ENCODE peak calls at places on chromosomes 2 and 18, in nine cellular contexts. Q, D, M, I, Y, J, X, Z and W are unnamed samples.

GRCh38 chr2:179818546-179818945 is 42.9 kb downstream of the ZNF385B start:
- DNase-seq in X (no peak), M (peak; percentile 53), I (no peak), Y (no peak), J (no peak), Z (no peak), D (no peak), Q (no peak), W (no peak)

GRCh38 chr2:201628545-201628944 is 14.8 kb downstream of the TMEM237 start:
- DNase-seq in Q (no peak), D (no peak), M (peak; percentile 59), X (no peak), Z (no peak), J (no peak), Y (no peak), I (no peak), W (no peak)

GRCh38 chr2:175175896-175176295 is 5.6 kb downstream of the ATP5MC3 start:
- DNase-seq in M (peak; percentile 50), J (no peak), Z (no peak), D (no peak), X (no peak), I (no peak), Q (no peak), Y (no peak), W (no peak)

GRCh38 chr2:9717886-9718451 is 87.2 kb upstream of the YWHAQ start:
- DNase-seq in Y (no peak), Q (no peak), I (no peak), Z (no peak), X (no peak), D (no peak), M (no peak), J (no peak), W (no peak)

GRCh38 chr18:23107718-23108117 is 27.6 kb upstream of the CABLES1 start:
- DNase-seq in D (no peak), Y (no peak), M (no peak), J (no peak), X (no peak), I (no peak), Q (no peak), Z (no peak), W (no peak)

GRCh38 chr18:44777429-44778192 is 96.9 kb downstream of the SETBP1 start:
- DNase-seq in D (no peak), M (no peak), X (no peak), Y (no peak), Q (no peak), Z (no peak), J (no peak), I (no peak), W (no peak)

GRCh38 chr2:627926-628560 is 49.2 kb downstream of the TMEM18 start:
- DNase-seq in X (no peak), Z (no peak), Y (no peak), Q (no peak), I (no peak), D (no peak), M (no peak), J (no peak), W (no peak)

GRCh38 chr18:2729757-2730156 is 74.2 kb downstream of the SMCHD1 start:
- DNase-seq in I (no peak), M (no peak), Z (no peak), J (no peak), Q (no peak), D (no peak), X (no peak), Y (no peak), W (no peak)

GRCh38 chr2:73503992-73504570 is 118.4 kb downstream of the ALMS1 start:
- DNase-seq in Y (no peak), J (no peak), Q (no peak), M (peak; percentile 15), Z (no peak), X (no peak), I (no peak), D (no peak), W (no peak)

GRCh38 chr2:40955042-40955441 is 503.2 kb upstream of the SLC8A1 start:
- DNase-seq in Z (no peak), D (no peak), Y (no peak), J (no peak), Q (no peak), X (no peak), M (no peak), I (no peak), W (no peak)

GRCh38 chr2:37682473-37682872 is 11.0 kb upstream of the CDC42EP3 start:
- DNase-seq in M (no peak), Y (no peak), D (no peak), J (no peak), X (no peak), Q (no peak), I (no peak), Z (no peak), W (no peak)

GRCh38 chr2:168167511-168168263 is 79.7 kb downstream of the STK39 start:
- DNase-seq in D (no peak), I (no peak), X (no peak), Z (no peak), J (no peak), Q (no peak), Y (no peak), M (no peak), W (no peak)

GRCh38 chr2:50995610-50996009 is 36.3 kb downstream of the NRXN1 start:
- DNase-seq in J (peak; percentile 4), X (no peak), Y (no peak), D (no peak), Q (no peak), M (peak; percentile 60), I (no peak), Z (no peak), W (no peak)

GRCh38 chr2:188079176-188079575 is 212.5 kb upstream of the GULP1 start:
- DNase-seq in M (peak; percentile 87), X (no peak), Q (no peak), D (no peak), Y (no peak), J (no peak), Z (no peak), I (no peak), W (no peak)

GRCh38 chr2:238518127-238518827 is 91.5 kb downstream of the ASB1 start:
- DNase-seq in D (no peak), X (no peak), J (no peak), Z (no peak), I (no peak), Y (no peak), M (peak; percentile 35), Q (peak; percentile 34), W (no peak)

GRCh38 chr2:54336136-54336976 is 80.3 kb upstream of the TSPYL6 start:
- DNase-seq in J (no peak), D (no peak), Z (no peak), M (peak; percentile 57), Q (no peak), X (no peak), I (no peak), Y (no peak), W (no peak)

GRCh38 chr2:176692518-176692917 is 423.3 kb downstream of the MTX2 start:
- DNase-seq in M (peak; percentile 5), Z (no peak), Q (no peak), I (no peak), Y (no peak), D (no peak), J (no peak), X (no peak), W (no peak)

GRCh38 chr2:240791211-240791800 is 28.7 kb downstream of the KIF1A start:
- DNase-seq in Z (no peak), X (no peak), Q (peak; percentile 51), M (no peak), J (no peak), D (no peak), Y (no peak), I (no peak), W (no peak)

DNA sequence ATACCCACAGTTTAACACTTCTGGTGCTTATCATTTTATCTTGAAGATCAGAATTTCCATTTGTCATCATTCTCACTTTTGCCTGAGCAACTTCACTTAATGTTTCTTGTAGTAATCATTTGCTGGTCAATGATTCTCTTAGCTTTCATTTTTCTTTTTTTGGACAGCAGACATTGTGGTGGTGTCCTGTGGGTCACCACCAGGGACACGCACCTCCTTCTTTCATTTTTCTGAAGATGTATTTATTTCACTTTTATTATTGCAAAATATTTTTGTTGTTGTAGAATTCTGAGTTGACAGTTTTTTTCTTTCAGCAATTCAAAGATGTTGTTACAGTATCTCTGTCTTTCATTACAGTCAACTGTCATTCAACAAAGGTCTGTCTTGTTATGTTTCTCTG is 84.3 kb downstream of the FAM168B start:
- DNase-seq in J (no peak), Y (no peak), Q (no peak), I (no peak), Z (no peak), X (no peak), M (no peak), D (no peak), W (no peak)
- TF ChIP-seq CTCF in J (no peak), Y (no peak), Q (no peak), I (no peak), Z (no peak), X (no peak), M (no peak), D (no peak), W (no peak)

GRCh38 chr2:232369126-232369955 is 9.2 kb upstream of the ALPP start:
- DNase-seq in I (no peak), Z (no peak), D (no peak), Q (peak; percentile 48), M (no peak), X (no peak), J (no peak), Y (no peak), W (no peak)
- TF ChIP-seq CTCF in I (no peak), Z (no peak), D (no peak), Q (no peak), M (no peak), X (no peak), J (no peak), Y (no peak), W (no peak)

GRCh38 chr2:3519255-3520190 is at the start of gene ADI1:
- DNase-seq in D (peak; percentile 52), Z (peak; percentile 51), I (peak; percentile 83), Y (peak; percentile 43), M (peak; percentile 78), Q (peak; percentile 96), X (peak; percentile 48), J (peak; percentile 68), W (peak; percentile 74)
- TF ChIP-seq CTCF in D (no peak), Z (no peak), I (no peak), Y (no peak), M (no peak), Q (no peak), X (no peak), J (no peak), W (no peak)

GRCh38 chr2:144071461-144071860 is 448.5 kb downstream of the ZEB2 start:
- DNase-seq in Y (no peak), X (no peak), Z (no peak), Q (no peak), I (no peak), D (no peak), M (peak; percentile 84), J (no peak), W (no peak)
- TF ChIP-seq CTCF in Y (no peak), X (peak; percentile 31), Z (no peak), Q (no peak), I (no peak), D (no peak), M (peak; percentile 83), J (no peak), W (no peak)

GRCh38 chr2:10914272-10914693 is 2.5 kb downstream of the KCNF1 start:
- DNase-seq in M (peak; percentile 17), Y (no peak), D (no peak), X (no peak), J (no peak), I (no peak), Q (no peak), Z (no peak), W (no peak)
- TF ChIP-seq CTCF in M (peak; percentile 30), Y (peak; percentile 11), D (no peak), X (no peak), J (no peak), I (no peak), Q (no peak), Z (no peak), W (no peak)